ENCODE peak calls at places on chromosome 18, in eight cellular contexts. H is cardiac muscle cell; F is fibroblast of lung; T is prostate gland; L is transverse colon; X is mesendoderm; O is adrenal gland; U is CD4-positive, CD25-positive, alpha-beta regulatory T cell. S is an unnamed sample. For H3K4me1 and H3K36me3, the result is how much of the 10 kb centered on the place peaks cover.

GRCh38 chr18:35331367-35332087 is 12.7 kb downstream of the ZNF24 start:
- DNase-seq in H (no peak), F (no peak), T (no peak), L (no peak), X (no peak), O (no peak), U (no peak), S (no peak)

GRCh38 chr18:78904179-78904531 is 75.5 kb upstream of the SALL3 start:
- DNase-seq in H (no peak), F (no peak), T (no peak), L (no peak), X (no peak), O (no peak), U (no peak), S (no peak)

GRCh38 chr18:29218101-29218500 is 1041.2 kb upstream of the CDH2 start:
- DNase-seq in H (no peak), F (peak), T (no peak), L (no peak), X (no peak), O (no peak), U (no peak), S (no peak)

GRCh38 chr18:79873449-79874110 is 75.8 kb downstream of the KCNG2 start:
- DNase-seq in H (peak), F (no peak), T (no peak), L (no peak), X (no peak), O (no peak), U (no peak), S (no peak)

GRCh38 chr18:48828713-48829442 is 121.9 kb downstream of the SMAD7 start:
- DNase-seq in H (peak), F (no peak), T (no peak), L (no peak), X (peak), O (peak), U (no peak), S (no peak)

GRCh38 chr18:39624934-39625333 is 2059.3 kb upstream of the CELF4 start:
- DNase-seq in H (no peak), F (peak), T (no peak), L (no peak), X (peak), O (no peak), U (no peak), S (no peak)

GRCh38 chr18:62784966-62785413 is 69.6 kb downstream of the PHLPP1 start:
- DNase-seq in H (no peak), F (peak), T (no peak), L (no peak), X (peak), O (peak), U (no peak), S (no peak)

GRCh38 chr18:45386256-45386655 is 229.0 kb upstream of the SLC14A2 start:
- DNase-seq in H (peak), F (peak), T (no peak), L (peak), X (peak), O (no peak), U (no peak), S (peak)

GRCh38 chr18:48589797-48590519 is 51.1 kb downstream of the CTIF start:
- DNase-seq in H (no peak), F (no peak), T (no peak), L (no peak), X (no peak), O (peak), U (no peak), S (no peak)

GRCh38 chr18:63253428-63254372 is 65.9 kb downstream of the BCL2 start:
- DNase-seq in H (no peak), F (peak), T (no peak), L (no peak), X (no peak), O (no peak), U (no peak), S (peak)

GRCh38 chr18:56298935-56299334 is 339.5 kb downstream of the TXNL1 start:
- DNase-seq in H (no peak), F (peak), T (no peak), L (no peak), X (peak), O (no peak), U (no peak), S (no peak)

GRCh38 chr18:32919799-32920198 is 147.0 kb upstream of the KLHL14 start:
- DNase-seq in H (peak), F (peak), T (no peak), L (peak), X (peak), O (no peak), U (no peak), S (peak)

GRCh38 chr18:62953663-62954062 is 238.3 kb downstream of the PHLPP1 start:
- DNase-seq in H (no peak), F (no peak), T (no peak), L (no peak), X (no peak), O (no peak), U (no peak), S (no peak)

GRCh38 chr18:79988925-79989361 is 580 bp upstream of the TXNL4A start:
- DNase-seq in H (peak), F (peak), T (peak), L (peak), X (peak), O (peak), U (no peak), S (peak)

GRCh38 chr18:54647176-54647575 is 56.1 kb downstream of the DYNAP start:
- DNase-seq in H (peak), F (peak), T (peak), L (peak), X (peak), O (no peak), U (no peak), S (peak)

GRCh38 chr18:58189008-58189407 is 145.0 kb downstream of the NEDD4L start:
- DNase-seq in H (peak), F (no peak), T (no peak), L (no peak), X (no peak), O (no peak), U (no peak), S (peak)

GRCh38 chr18:35484034-35484433 is 13.7 kb downstream of the INO80C start:
- DNase-seq in H (no peak), F (no peak), T (no peak), L (no peak), X (no peak), O (no peak), U (no peak), S (no peak)

GRCh38 chr18:63956755-63957154 is 7.7 kb downstream of the HMSD start:
- DNase-seq in H (no peak), F (no peak), T (no peak), L (no peak), X (no peak), O (no peak), U (no peak), S (no peak)

GRCh38 chr18:58310517-58310916 is 266.5 kb downstream of the NEDD4L start:
- DNase-seq in H (no peak), F (peak), T (peak), L (peak), X (no peak), O (no peak), U (peak), S (no peak)

GRCh38 chr18:44133483-44133882 is 547.2 kb upstream of the SETBP1 start:
- DNase-seq in H (no peak), F (peak), T (no peak), L (no peak), X (no peak), O (no peak), U (no peak), S (no peak)

GRCh38 chr18:54222922-54223567 is 1.4 kb downstream of the MBD2 start:
- DNase-seq in H (no peak), F (no peak), T (peak), L (no peak), X (peak), O (no peak), U (peak), S (no peak)

GRCh38 chr18:6885992-6886823 is 156.7 kb downstream of the ARHGAP28 start:
- DNase-seq in H (peak), F (peak), T (peak), L (peak), X (peak), O (peak), U (no peak), S (peak)

GRCh38 chr18:59197636-59198035 is 22.3 kb upstream of the GRP start:
- DNase-seq in H (no peak), F (no peak), T (no peak), L (no peak), X (no peak), O (no peak), U (no peak), S (no peak)

GRCh38 chr18:46334200-46334553 is 230.0 kb downstream of the HAUS1 start:
- DNase-seq in H (no peak), F (peak), T (no peak), L (no peak), X (no peak), O (no peak), U (no peak), S (no peak)

GRCh38 chr18:54392621-54393023 is 34.9 kb downstream of the C18orf54 start:
- DNase-seq in H (peak), F (peak), T (no peak), L (no peak), X (peak), O (no peak), U (peak), S (peak)

GRCh38 chr18:49814147-49814499 is 790 bp upstream of the ACAA2 start:
- DNase-seq in H (peak), F (peak), T (peak), L (peak), X (peak), O (peak), U (no peak), S (peak)

GRCh38 chr18:22831441-22831904 is 101.7 kb upstream of the RBBP8 start:
- DNase-seq in H (no peak), F (peak), T (no peak), L (peak), X (peak), O (no peak), U (no peak), S (no peak)

GRCh38 chr18:67232406-67232805 is 284.1 kb downstream of the DSEL start:
- DNase-seq in H (no peak), F (peak), T (no peak), L (no peak), X (peak), O (no peak), U (no peak), S (peak)

GRCh38 chr18:28183418-28184078 is 6.6 kb upstream of the CDH2 start:
- DNase-seq in H (no peak), F (peak), T (no peak), L (no peak), X (peak), O (no peak), U (no peak), S (peak)
- H3K4me3 ChIP-seq in H (no peak), F (no peak), T (no peak), L (no peak), X (no peak), O (no peak), U (no peak), S (no peak)

DNA sequence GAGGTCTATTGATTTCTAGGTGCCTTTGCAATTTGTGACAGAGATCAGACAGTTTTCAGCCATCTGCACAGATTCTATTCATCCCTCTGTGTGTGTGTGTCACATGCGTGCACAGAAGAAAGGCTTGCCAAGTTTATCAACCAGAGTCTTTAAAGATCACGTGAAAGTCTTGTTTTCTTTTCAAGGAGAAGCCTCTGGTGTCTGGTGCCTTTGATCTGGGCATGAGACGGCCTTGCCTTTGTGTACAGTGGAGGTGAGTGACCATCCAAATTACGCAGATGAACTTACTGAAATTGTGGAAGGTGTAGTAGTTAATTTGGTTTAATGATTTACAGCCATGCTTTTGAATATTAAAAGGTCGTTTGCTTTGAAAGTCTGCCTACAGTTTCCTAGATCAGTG is 164.2 kb downstream of the VAPA start:
- DNase-seq in H (no peak), F (no peak), T (no peak), L (no peak), X (no peak), O (no peak), U (no peak), S (no peak)
- H3K4me1 ChIP-seq in H (under half), F (under half), T (under half), L (under half), X (under half), O (under half), U (under half), S (under half)

GRCh38 chr18:2606335-2606734 is 35.0 kb downstream of the NDC80 start:
- DNase-seq in H (no peak), F (peak), T (no peak), L (no peak), X (no peak), O (no peak), U (peak), S (no peak)
- H3K36me3 ChIP-seq in H (under half), F (under half), T (under half), L (under half), X (under half), O (under half), U (under half), S (half or more)

DNA sequence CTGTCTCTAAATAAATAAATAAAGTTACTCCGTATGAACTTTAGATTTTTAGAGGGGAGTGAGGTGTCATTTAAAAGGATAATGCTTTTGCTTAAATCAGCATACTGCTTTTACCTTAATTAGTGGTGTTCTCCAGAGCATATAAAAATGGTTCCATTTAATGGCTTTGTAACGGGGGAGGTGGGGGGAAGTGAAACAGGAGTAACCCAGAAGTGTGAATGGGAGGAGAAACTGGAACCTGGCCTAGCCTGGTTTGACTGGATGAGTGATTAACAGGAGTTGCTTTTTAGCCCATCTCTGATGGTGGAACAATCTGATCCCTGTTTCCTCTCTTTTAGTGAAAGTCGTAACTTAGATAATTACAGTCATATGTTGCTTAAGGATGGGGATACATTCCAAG is 1.6 kb downstream of the CNDP2 start:
- DNase-seq in H (no peak), F (no peak), T (no peak), L (no peak), X (no peak), O (no peak), U (no peak), S (no peak)
- H3K4me3 ChIP-seq in H (no peak), F (no peak), T (no peak), L (no peak), X (no peak), O (no peak), U (peak), S (no peak)

DNA sequence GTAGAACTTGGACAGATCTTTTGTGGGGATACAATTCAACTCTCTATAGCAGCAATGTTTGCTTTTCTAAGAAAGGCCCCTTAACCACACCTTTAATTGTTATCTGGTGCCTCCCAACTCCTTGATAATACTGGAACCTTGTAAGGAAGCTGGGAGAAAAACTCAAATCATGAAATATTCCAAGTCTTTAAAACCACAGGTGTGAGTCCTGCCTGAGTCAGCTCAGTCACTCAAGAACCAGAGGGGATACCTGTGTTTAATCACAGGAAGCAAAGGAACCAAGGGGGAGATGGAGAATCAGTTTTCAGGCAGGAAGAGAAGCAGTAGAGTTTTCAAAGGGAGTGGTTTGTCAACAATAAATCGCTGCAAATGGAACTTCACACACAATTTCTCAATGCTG is 159.9 kb downstream of the LAMA3 start:
- DNase-seq in H (no peak), F (no peak), T (no peak), L (no peak), X (no peak), O (no peak), U (no peak), S (no peak)
- H3K4me1 ChIP-seq in H (under half), F (under half), T (under half), L (under half), X (under half), O (under half), U (under half), S (under half)

DNA sequence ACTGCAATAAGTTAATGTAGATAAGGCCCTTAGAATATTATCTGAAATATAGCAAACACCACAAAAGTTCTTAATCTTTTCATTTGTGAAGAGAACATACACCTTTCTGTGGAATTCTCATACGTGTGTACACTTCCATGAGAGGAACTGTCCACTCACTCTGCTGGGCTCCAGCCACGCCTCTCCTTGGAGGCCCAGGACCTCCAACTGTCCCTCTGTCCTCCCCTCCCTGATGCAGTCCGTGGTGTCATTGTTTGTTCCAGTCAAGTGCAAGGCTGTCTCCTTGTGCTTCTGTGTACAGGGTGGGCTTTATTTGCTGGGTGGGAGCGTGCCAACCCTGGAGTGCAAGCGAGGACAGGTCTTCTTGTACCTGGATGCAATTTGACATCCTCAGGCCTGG is 8.7 kb downstream of the RAB12 start:
- DNase-seq in H (no peak), F (no peak), T (no peak), L (no peak), X (no peak), O (peak), U (no peak), S (no peak)
- H3K36me3 ChIP-seq in H (under half), F (under half), T (under half), L (under half), X (under half), O (under half), U (under half), S (under half)

GRCh38 chr18:25341861-25342260 is 10.1 kb downstream of the ZNF521 start:
- DNase-seq in H (no peak), F (no peak), T (no peak), L (no peak), X (no peak), O (no peak), U (no peak), S (no peak)

GRCh38 chr18:25345432-25345831 is 6.5 kb downstream of the ZNF521 start:
- DNase-seq in H (no peak), F (peak), T (no peak), L (no peak), X (no peak), O (no peak), U (no peak), S (no peak)

GRCh38 chr18:25335062-25335461 is 16.9 kb downstream of the ZNF521 start:
- DNase-seq in H (no peak), F (no peak), T (no peak), L (no peak), X (no peak), O (no peak), U (no peak), S (no peak)

GRCh38 chr18:25335676-25336075 is 16.3 kb downstream of the ZNF521 start:
- DNase-seq in H (no peak), F (no peak), T (no peak), L (no peak), X (no peak), O (peak), U (no peak), S (no peak)

DNA sequence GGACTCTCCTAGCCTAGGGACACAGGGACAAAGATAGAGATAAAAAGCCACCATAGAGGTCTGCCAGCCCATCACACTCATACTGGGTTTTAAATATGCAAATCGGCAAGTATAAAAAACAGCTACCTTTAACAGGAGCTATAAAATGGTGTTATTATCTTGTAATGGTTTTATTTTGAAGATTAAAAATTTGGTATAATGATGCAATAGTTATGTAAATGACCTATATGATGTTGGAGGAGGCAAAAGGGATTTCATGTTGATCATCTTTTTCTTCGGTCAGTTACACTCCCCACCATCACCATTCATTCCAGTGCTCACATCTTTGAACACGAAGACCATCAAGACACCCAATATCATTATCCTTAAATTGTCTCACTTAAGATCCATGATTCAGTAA is 11.2 kb downstream of the ZNF521 start:
- DNase-seq in H (no peak), F (no peak), T (no peak), L (no peak), X (no peak), O (no peak), U (no peak), S (no peak)
- H3K4me3 ChIP-seq in H (no peak), F (no peak), T (no peak), L (no peak), X (no peak), O (no peak), U (no peak), S (no peak)

S was measured in HAP-1.